ENCODE peak calls at places on chromosome 9, in five cellular contexts. One of them, this sample, is unnamed.

GRCh38 chr9:123586140-123586735 is 230.2 kb downstream of the CRB2 start:
- DNase-seq in amygdala: no peak
- DNase-seq in GM23248: no peak
- DNase-seq in astrocyte of the spinal cord: no peak
- DNase-seq in pancreas: no peak
- DNase-seq in this sample: no peak

GRCh38 chr9:127521919-127522304 is 70.6 kb downstream of the LRSAM1 start:
- DNase-seq in amygdala: no peak
- DNase-seq in GM23248: no peak
- DNase-seq in astrocyte of the spinal cord: no peak
- DNase-seq in pancreas: peak
- DNase-seq in this sample: no peak

GRCh38 chr9:34454571-34455065 is 3.8 kb downstream of the FAM219A start:
- DNase-seq in amygdala: no peak
- DNase-seq in GM23248: peak
- DNase-seq in astrocyte of the spinal cord: peak
- DNase-seq in pancreas: no peak
- DNase-seq in this sample: peak

GRCh38 chr9:15935661-15936315 is 382.9 kb downstream of the CCDC171 start:
- DNase-seq in amygdala: no peak
- DNase-seq in GM23248: peak
- DNase-seq in astrocyte of the spinal cord: no peak
- DNase-seq in pancreas: no peak
- DNase-seq in this sample: no peak

GRCh38 chr9:94665606-94666005 is 26.3 kb upstream of the FBP1 start:
- DNase-seq in amygdala: no peak
- DNase-seq in GM23248: no peak
- DNase-seq in astrocyte of the spinal cord: no peak
- DNase-seq in pancreas: no peak
- DNase-seq in this sample: no peak

GRCh38 chr9:83701286-83701685 is 6.5 kb downstream of the UBQLN1 start:
- DNase-seq in amygdala: no peak
- DNase-seq in GM23248: no peak
- DNase-seq in astrocyte of the spinal cord: no peak
- DNase-seq in pancreas: no peak
- DNase-seq in this sample: no peak

GRCh38 chr9:101530076-101530711 is 3.5 kb upstream of the RNF20 start:
- DNase-seq in amygdala: peak
- DNase-seq in GM23248: peak
- DNase-seq in astrocyte of the spinal cord: peak
- DNase-seq in pancreas: no peak
- DNase-seq in this sample: peak

GRCh38 chr9:264231-264630 is 49.6 kb downstream of the DOCK8 start:
- DNase-seq in amygdala: no peak
- DNase-seq in GM23248: no peak
- DNase-seq in astrocyte of the spinal cord: no peak
- DNase-seq in pancreas: no peak
- DNase-seq in this sample: no peak

GRCh38 chr9:135332979-135333748 is 146.4 kb upstream of the PPP1R26 start:
- DNase-seq in amygdala: no peak
- DNase-seq in GM23248: no peak
- DNase-seq in astrocyte of the spinal cord: no peak
- DNase-seq in pancreas: no peak
- DNase-seq in this sample: no peak

GRCh38 chr9:115104908-115105307 is 13.0 kb downstream of the TNC start:
- DNase-seq in amygdala: no peak
- DNase-seq in GM23248: peak
- DNase-seq in astrocyte of the spinal cord: peak
- DNase-seq in pancreas: no peak
- DNase-seq in this sample: peak

GRCh38 chr9:96061293-96061987 is 185.9 kb downstream of the ERCC6L2 start:
- DNase-seq in amygdala: peak
- DNase-seq in GM23248: peak
- DNase-seq in astrocyte of the spinal cord: peak
- DNase-seq in pancreas: no peak
- DNase-seq in this sample: peak

GRCh38 chr9:20220286-20220685 is 402.0 kb downstream of the MLLT3 start:
- DNase-seq in amygdala: no peak
- DNase-seq in GM23248: no peak
- DNase-seq in astrocyte of the spinal cord: no peak
- DNase-seq in pancreas: no peak
- DNase-seq in this sample: no peak

GRCh38 chr9:37127018-37127417 is 6.6 kb downstream of the ZCCHC7 start:
- DNase-seq in amygdala: no peak
- DNase-seq in GM23248: no peak
- DNase-seq in astrocyte of the spinal cord: no peak
- DNase-seq in pancreas: no peak
- DNase-seq in this sample: no peak

GRCh38 chr9:34559616-34560546 is 29.6 kb downstream of the CNTFR start:
- DNase-seq in amygdala: no peak
- DNase-seq in GM23248: peak
- DNase-seq in astrocyte of the spinal cord: no peak
- DNase-seq in pancreas: no peak
- DNase-seq in this sample: peak

GRCh38 chr9:106179181-106179580 is 484.8 kb downstream of the TMEM38B start:
- DNase-seq in amygdala: no peak
- DNase-seq in GM23248: no peak
- DNase-seq in astrocyte of the spinal cord: no peak
- DNase-seq in pancreas: no peak
- DNase-seq in this sample: no peak

GRCh38 chr9:74035786-74036185 is 461.3 kb upstream of the RORB start:
- DNase-seq in amygdala: no peak
- DNase-seq in GM23248: no peak
- DNase-seq in astrocyte of the spinal cord: peak
- DNase-seq in pancreas: no peak
- DNase-seq in this sample: no peak

GRCh38 chr9:4207881-4208615 is 91.8 kb downstream of the GLIS3 start:
- DNase-seq in amygdala: no peak
- DNase-seq in GM23248: peak
- DNase-seq in astrocyte of the spinal cord: peak
- DNase-seq in pancreas: no peak
- DNase-seq in this sample: peak

GRCh38 chr9:131402073-131402472 is 8.2 kb downstream of the PRRC2B start:
- DNase-seq in amygdala: no peak
- DNase-seq in GM23248: peak
- DNase-seq in astrocyte of the spinal cord: peak
- DNase-seq in pancreas: no peak
- DNase-seq in this sample: no peak

GRCh38 chr9:88280816-88281382 is 107.3 kb upstream of the SPIN1 start:
- DNase-seq in amygdala: no peak
- DNase-seq in GM23248: peak
- DNase-seq in astrocyte of the spinal cord: peak
- DNase-seq in pancreas: no peak
- DNase-seq in this sample: no peak

GRCh38 chr9:89353989-89354388 is 35.7 kb downstream of the SECISBP2 start:
- DNase-seq in amygdala: no peak
- DNase-seq in GM23248: peak
- DNase-seq in astrocyte of the spinal cord: no peak
- DNase-seq in pancreas: no peak
- DNase-seq in this sample: peak

GRCh38 chr9:13330396-13331004 is 51.0 kb upstream of the MPDZ start:
- DNase-seq in amygdala: no peak
- DNase-seq in GM23248: no peak
- DNase-seq in astrocyte of the spinal cord: no peak
- DNase-seq in pancreas: no peak
- DNase-seq in this sample: no peak

GRCh38 chr9:5554254-5554653 is 43.9 kb downstream of the PDCD1LG2 start:
- DNase-seq in amygdala: no peak
- DNase-seq in GM23248: no peak
- DNase-seq in astrocyte of the spinal cord: peak
- DNase-seq in pancreas: no peak
- DNase-seq in this sample: no peak

GRCh38 chr9:14661421-14662059 is 31.7 kb downstream of the ZDHHC21 start:
- DNase-seq in amygdala: peak
- DNase-seq in GM23248: peak
- DNase-seq in astrocyte of the spinal cord: peak
- DNase-seq in pancreas: no peak
- DNase-seq in this sample: peak

GRCh38 chr9:126397056-126397455 is 70.4 kb downstream of the MVB12B start:
- DNase-seq in amygdala: no peak
- DNase-seq in GM23248: no peak
- DNase-seq in astrocyte of the spinal cord: no peak
- DNase-seq in pancreas: no peak
- DNase-seq in this sample: no peak

GRCh38 chr9:116572095-116572748 is 114.9 kb upstream of the TRIM32 start:
- DNase-seq in amygdala: peak
- DNase-seq in GM23248: peak
- DNase-seq in astrocyte of the spinal cord: peak
- DNase-seq in pancreas: peak
- DNase-seq in this sample: peak

GRCh38 chr9:99858087-99858486 is 36.4 kb downstream of the NR4A3 start:
- DNase-seq in amygdala: no peak
- DNase-seq in GM23248: no peak
- DNase-seq in astrocyte of the spinal cord: no peak
- DNase-seq in pancreas: no peak
- DNase-seq in this sample: no peak

This sample was measured in AG20443.